ENCODE peak calls at places on chromosomes 16 and 17, in four cellular contexts. One of them, this sample, is unnamed.

GRCh38 chr17:16453493-16453851 is 38.1 kb downstream of the TRPV2 start:
- DNase-seq in HFFc6: no peak
- DNase-seq in progenitor cell of endocrine pancreas: no peak
- DNase-seq in activated T-helper 9 cell treated with anti-CD3 and anti-CD28 coated beads, Interleukin-2, amount 50 U/mL, for 16 hours: no peak
- DNase-seq in this sample: no peak

GRCh38 chr16:66605177-66605999 is 884 bp downstream of the CMTM3 start:
- DNase-seq in activated T-helper 9 cell treated with anti-CD3 and anti-CD28 coated beads, Interleukin-2, amount 50 U/mL, for 16 hours: peak
- DNase-seq in HFFc6: peak
- DNase-seq in progenitor cell of endocrine pancreas: peak
- DNase-seq in this sample: no peak

GRCh38 chr17:38325221-38325851 is 18.4 kb downstream of the GPR179 start:
- DNase-seq in HFFc6: no peak
- DNase-seq in progenitor cell of endocrine pancreas: no peak
- DNase-seq in activated T-helper 9 cell treated with anti-CD3 and anti-CD28 coated beads, Interleukin-2, amount 50 U/mL, for 16 hours: no peak
- DNase-seq in this sample: no peak

GRCh38 chr16:81786868-81787267 is 7.8 kb downstream of the PLCG2 start:
- DNase-seq in HFFc6: no peak
- DNase-seq in activated T-helper 9 cell treated with anti-CD3 and anti-CD28 coated beads, Interleukin-2, amount 50 U/mL, for 16 hours: no peak
- DNase-seq in progenitor cell of endocrine pancreas: no peak
- DNase-seq in this sample: no peak

GRCh38 chr17:35099929-35100328 is 19.7 kb downstream of the RAD51D start:
- DNase-seq in progenitor cell of endocrine pancreas: no peak
- DNase-seq in HFFc6: no peak
- DNase-seq in activated T-helper 9 cell treated with anti-CD3 and anti-CD28 coated beads, Interleukin-2, amount 50 U/mL, for 16 hours: no peak
- DNase-seq in this sample: no peak

GRCh38 chr16:87951550-87952538 is 610 bp downstream of the BANP start:
- DNase-seq in activated T-helper 9 cell treated with anti-CD3 and anti-CD28 coated beads, Interleukin-2, amount 50 U/mL, for 16 hours: no peak
- DNase-seq in progenitor cell of endocrine pancreas: peak
- DNase-seq in HFFc6: no peak
- DNase-seq in this sample: no peak

GRCh38 chr16:78127130-78127529 is 27.7 kb downstream of the WWOX start:
- DNase-seq in HFFc6: no peak
- DNase-seq in activated T-helper 9 cell treated with anti-CD3 and anti-CD28 coated beads, Interleukin-2, amount 50 U/mL, for 16 hours: no peak
- DNase-seq in progenitor cell of endocrine pancreas: no peak
- DNase-seq in this sample: no peak

GRCh38 chr17:6303664-6304063 is 131.3 kb downstream of the AIPL1 start:
- DNase-seq in progenitor cell of endocrine pancreas: peak
- DNase-seq in activated T-helper 9 cell treated with anti-CD3 and anti-CD28 coated beads, Interleukin-2, amount 50 U/mL, for 16 hours: no peak
- DNase-seq in HFFc6: no peak
- DNase-seq in this sample: no peak

GRCh38 chr17:42894283-42895184 is 6.1 kb upstream of the G6PC1 start:
- DNase-seq in progenitor cell of endocrine pancreas: peak
- DNase-seq in HFFc6: no peak
- DNase-seq in activated T-helper 9 cell treated with anti-CD3 and anti-CD28 coated beads, Interleukin-2, amount 50 U/mL, for 16 hours: no peak
- DNase-seq in this sample: no peak

GRCh38 chr17:70365098-70365583 is 195.8 kb downstream of the KCNJ2 start:
- DNase-seq in progenitor cell of endocrine pancreas: no peak
- DNase-seq in activated T-helper 9 cell treated with anti-CD3 and anti-CD28 coated beads, Interleukin-2, amount 50 U/mL, for 16 hours: no peak
- DNase-seq in HFFc6: no peak
- DNase-seq in this sample: no peak

GRCh38 chr17:42365136-42365535 is 23.1 kb downstream of the STAT3 start:
- DNase-seq in progenitor cell of endocrine pancreas: no peak
- DNase-seq in activated T-helper 9 cell treated with anti-CD3 and anti-CD28 coated beads, Interleukin-2, amount 50 U/mL, for 16 hours: peak
- DNase-seq in HFFc6: peak
- DNase-seq in this sample: no peak

GRCh38 chr17:13918247-13918646 is 151.1 kb upstream of the COX10 start:
- DNase-seq in activated T-helper 9 cell treated with anti-CD3 and anti-CD28 coated beads, Interleukin-2, amount 50 U/mL, for 16 hours: no peak
- DNase-seq in HFFc6: no peak
- DNase-seq in progenitor cell of endocrine pancreas: no peak
- DNase-seq in this sample: no peak

GRCh38 chr17:80152057-80152831 is 5.3 kb upstream of the EIF4A3 start:
- DNase-seq in activated T-helper 9 cell treated with anti-CD3 and anti-CD28 coated beads, Interleukin-2, amount 50 U/mL, for 16 hours: no peak
- DNase-seq in progenitor cell of endocrine pancreas: no peak
- DNase-seq in HFFc6: no peak
- DNase-seq in this sample: no peak

GRCh38 chr17:63973930-63974593 is 1.3 kb upstream of the SCN4A start:
- DNase-seq in HFFc6: peak
- DNase-seq in activated T-helper 9 cell treated with anti-CD3 and anti-CD28 coated beads, Interleukin-2, amount 50 U/mL, for 16 hours: no peak
- DNase-seq in progenitor cell of endocrine pancreas: no peak
- DNase-seq in this sample: no peak

GRCh38 chr17:49989518-49989880 is 5.5 kb downstream of the DLX3 start:
- DNase-seq in progenitor cell of endocrine pancreas: no peak
- DNase-seq in activated T-helper 9 cell treated with anti-CD3 and anti-CD28 coated beads, Interleukin-2, amount 50 U/mL, for 16 hours: no peak
- DNase-seq in HFFc6: no peak
- DNase-seq in this sample: no peak

GRCh38 chr16:72094266-72094610 is 591 bp downstream of the DHX38 start:
- DNase-seq in activated T-helper 9 cell treated with anti-CD3 and anti-CD28 coated beads, Interleukin-2, amount 50 U/mL, for 16 hours: peak
- DNase-seq in HFFc6: peak
- DNase-seq in progenitor cell of endocrine pancreas: no peak
- DNase-seq in this sample: peak

GRCh38 chr17:80839401-80839800 is 152.2 kb upstream of the CHMP6 start:
- DNase-seq in activated T-helper 9 cell treated with anti-CD3 and anti-CD28 coated beads, Interleukin-2, amount 50 U/mL, for 16 hours: no peak
- DNase-seq in progenitor cell of endocrine pancreas: no peak
- DNase-seq in HFFc6: no peak
- DNase-seq in this sample: no peak

GRCh38 chr17:60665602-60666001 is 12.0 kb upstream of the BCAS3 start:
- DNase-seq in progenitor cell of endocrine pancreas: no peak
- DNase-seq in HFFc6: no peak
- DNase-seq in activated T-helper 9 cell treated with anti-CD3 and anti-CD28 coated beads, Interleukin-2, amount 50 U/mL, for 16 hours: no peak
- DNase-seq in this sample: no peak

GRCh38 chr16:13342675-13343074 is 441.3 kb downstream of the SHISA9 start:
- DNase-seq in activated T-helper 9 cell treated with anti-CD3 and anti-CD28 coated beads, Interleukin-2, amount 50 U/mL, for 16 hours: no peak
- DNase-seq in HFFc6: no peak
- DNase-seq in progenitor cell of endocrine pancreas: no peak
- DNase-seq in this sample: no peak

GRCh38 chr16:30777591-30778297 is 9.3 kb downstream of the ZNF629 start:
- DNase-seq in activated T-helper 9 cell treated with anti-CD3 and anti-CD28 coated beads, Interleukin-2, amount 50 U/mL, for 16 hours: no peak
- DNase-seq in HFFc6: no peak
- DNase-seq in progenitor cell of endocrine pancreas: no peak
- DNase-seq in this sample: no peak

GRCh38 chr17:77959216-77959925 is 868 bp downstream of the TNRC6C start:
- DNase-seq in HFFc6: no peak
- DNase-seq in progenitor cell of endocrine pancreas: no peak
- DNase-seq in activated T-helper 9 cell treated with anti-CD3 and anti-CD28 coated beads, Interleukin-2, amount 50 U/mL, for 16 hours: peak
- DNase-seq in this sample: peak

GRCh38 chr16:68475071-68475470 is 26.8 kb upstream of the SMPD3 start:
- DNase-seq in activated T-helper 9 cell treated with anti-CD3 and anti-CD28 coated beads, Interleukin-2, amount 50 U/mL, for 16 hours: no peak
- DNase-seq in HFFc6: no peak
- DNase-seq in progenitor cell of endocrine pancreas: no peak
- DNase-seq in this sample: no peak

GRCh38 chr16:30574678-30575077 is 3.2 kb upstream of the ZNF688 start:
- DNase-seq in HFFc6: no peak
- DNase-seq in activated T-helper 9 cell treated with anti-CD3 and anti-CD28 coated beads, Interleukin-2, amount 50 U/mL, for 16 hours: no peak
- DNase-seq in progenitor cell of endocrine pancreas: no peak
- DNase-seq in this sample: no peak

GRCh38 chr16:29232811-29233704 is 173.5 kb downstream of the NPIPB11 start:
- DNase-seq in activated T-helper 9 cell treated with anti-CD3 and anti-CD28 coated beads, Interleukin-2, amount 50 U/mL, for 16 hours: no peak
- DNase-seq in HFFc6: no peak
- DNase-seq in progenitor cell of endocrine pancreas: no peak
- DNase-seq in this sample: no peak

This sample was measured in stimulated activated CD4-positive, alpha-beta T cell treated with anti-CD3 and anti-CD28 coated beads, TNF-alpha, amount 100 ng/mL, for 24 hours.